ENCODE peak calls at places on chromosomes 6 and 20, in ten cellular contexts. One of them, this sample, is unnamed.

GRCh38 chr6:83431545-83432165 is 804 bp upstream of the ME1 start:
- DNase-seq in GM04504: no peak
- DNase-seq in hippocampal formation: no peak
- DNase-seq in A549: no peak
- DNase-seq in BE2C: no peak
- DNase-seq in OCI-LY7: no peak
- DNase-seq in heart right ventricle: no peak
- DNase-seq in SK-MEL-5: no peak
- DNase-seq in dermis blood vessel endothelial cell: no peak
- DNase-seq in memory B cell: no peak
- DNase-seq in this sample: no peak

GRCh38 chr6:90938116-90938515 is 351.2 kb upstream of the MAP3K7 start:
- DNase-seq in GM04504: no peak
- DNase-seq in hippocampal formation: no peak
- DNase-seq in A549: no peak
- DNase-seq in BE2C: no peak
- DNase-seq in OCI-LY7: no peak
- DNase-seq in heart right ventricle: no peak
- DNase-seq in SK-MEL-5: no peak
- DNase-seq in dermis blood vessel endothelial cell: no peak
- DNase-seq in memory B cell: no peak
- DNase-seq in this sample: no peak

GRCh38 chr20:38290829-38291581 is 13.0 kb upstream of the BPI start:
- DNase-seq in GM04504: no peak
- DNase-seq in hippocampal formation: no peak
- DNase-seq in A549: peak
- DNase-seq in BE2C: no peak
- DNase-seq in OCI-LY7: no peak
- DNase-seq in heart right ventricle: peak
- DNase-seq in SK-MEL-5: peak
- DNase-seq in dermis blood vessel endothelial cell: peak
- DNase-seq in memory B cell: no peak
- DNase-seq in this sample: no peak

GRCh38 chr6:108671790-108672189 is 111.1 kb downstream of the FOXO3 start:
- DNase-seq in GM04504: no peak
- DNase-seq in hippocampal formation: no peak
- DNase-seq in A549: no peak
- DNase-seq in BE2C: no peak
- DNase-seq in OCI-LY7: no peak
- DNase-seq in heart right ventricle: no peak
- DNase-seq in SK-MEL-5: no peak
- DNase-seq in dermis blood vessel endothelial cell: no peak
- DNase-seq in memory B cell: no peak
- DNase-seq in this sample: no peak

GRCh38 chr6:5082487-5083306 is 2.4 kb upstream of the PPP1R3G start:
- DNase-seq in GM04504: peak
- DNase-seq in hippocampal formation: no peak
- DNase-seq in A549: peak
- DNase-seq in BE2C: peak
- DNase-seq in OCI-LY7: no peak
- DNase-seq in heart right ventricle: no peak
- DNase-seq in SK-MEL-5: no peak
- DNase-seq in dermis blood vessel endothelial cell: no peak
- DNase-seq in memory B cell: no peak
- DNase-seq in this sample: no peak

GRCh38 chr20:52682271-52682670 is 289.9 kb upstream of the TSHZ2 start:
- DNase-seq in GM04504: no peak
- DNase-seq in hippocampal formation: no peak
- DNase-seq in A549: no peak
- DNase-seq in BE2C: no peak
- DNase-seq in OCI-LY7: no peak
- DNase-seq in heart right ventricle: no peak
- DNase-seq in SK-MEL-5: no peak
- DNase-seq in dermis blood vessel endothelial cell: no peak
- DNase-seq in memory B cell: no peak
- DNase-seq in this sample: no peak

GRCh38 chr6:98838027-98838426 is 3.7 kb downstream of the POU3F2 start:
- DNase-seq in GM04504: no peak
- DNase-seq in hippocampal formation: peak
- DNase-seq in A549: no peak
- DNase-seq in BE2C: no peak
- DNase-seq in OCI-LY7: no peak
- DNase-seq in heart right ventricle: no peak
- DNase-seq in SK-MEL-5: peak
- DNase-seq in dermis blood vessel endothelial cell: no peak
- DNase-seq in memory B cell: no peak
- DNase-seq in this sample: no peak

GRCh38 chr6:157908369-157909281 is 73.0 kb upstream of the SYNJ2 start:
- DNase-seq in GM04504: no peak
- DNase-seq in hippocampal formation: no peak
- DNase-seq in A549: no peak
- DNase-seq in BE2C: no peak
- DNase-seq in OCI-LY7: no peak
- DNase-seq in heart right ventricle: no peak
- DNase-seq in SK-MEL-5: no peak
- DNase-seq in dermis blood vessel endothelial cell: no peak
- DNase-seq in memory B cell: no peak
- DNase-seq in this sample: no peak

GRCh38 chr6:11650297-11650696 is 112.7 kb downstream of the TMEM170B start:
- DNase-seq in GM04504: no peak
- DNase-seq in hippocampal formation: no peak
- DNase-seq in A549: no peak
- DNase-seq in BE2C: no peak
- DNase-seq in OCI-LY7: no peak
- DNase-seq in heart right ventricle: peak
- DNase-seq in SK-MEL-5: no peak
- DNase-seq in dermis blood vessel endothelial cell: peak
- DNase-seq in memory B cell: no peak
- DNase-seq in this sample: no peak

GRCh38 chr6:46704562-46704961 is 16.9 kb downstream of the TDRD6 start:
- DNase-seq in GM04504: no peak
- DNase-seq in hippocampal formation: peak
- DNase-seq in A549: no peak
- DNase-seq in BE2C: no peak
- DNase-seq in OCI-LY7: peak
- DNase-seq in heart right ventricle: no peak
- DNase-seq in SK-MEL-5: peak
- DNase-seq in dermis blood vessel endothelial cell: peak
- DNase-seq in memory B cell: no peak
- DNase-seq in this sample: no peak

GRCh38 chr20:49825521-49826033 is 12.9 kb downstream of the SLC9A8 start:
- DNase-seq in GM04504: no peak
- DNase-seq in hippocampal formation: no peak
- DNase-seq in A549: no peak
- DNase-seq in BE2C: no peak
- DNase-seq in OCI-LY7: no peak
- DNase-seq in heart right ventricle: no peak
- DNase-seq in SK-MEL-5: no peak
- DNase-seq in dermis blood vessel endothelial cell: no peak
- DNase-seq in memory B cell: no peak
- DNase-seq in this sample: no peak

GRCh38 chr20:3163099-3164042 is 3.7 kb upstream of the FASTKD5 start:
- DNase-seq in GM04504: no peak
- DNase-seq in hippocampal formation: no peak
- DNase-seq in A549: no peak
- DNase-seq in BE2C: no peak
- DNase-seq in OCI-LY7: no peak
- DNase-seq in heart right ventricle: no peak
- DNase-seq in SK-MEL-5: no peak
- DNase-seq in dermis blood vessel endothelial cell: no peak
- DNase-seq in memory B cell: no peak
- DNase-seq in this sample: no peak

GRCh38 chr6:56938634-56939294 is 16.1 kb upstream of the BEND6 start:
- DNase-seq in GM04504: peak
- DNase-seq in hippocampal formation: no peak
- DNase-seq in A549: peak
- DNase-seq in BE2C: no peak
- DNase-seq in OCI-LY7: no peak
- DNase-seq in heart right ventricle: peak
- DNase-seq in SK-MEL-5: no peak
- DNase-seq in dermis blood vessel endothelial cell: peak
- DNase-seq in memory B cell: no peak
- DNase-seq in this sample: no peak

GRCh38 chr20:42441862-42442196 is 747.9 kb downstream of the PTPRT start:
- DNase-seq in GM04504: no peak
- DNase-seq in hippocampal formation: no peak
- DNase-seq in A549: no peak
- DNase-seq in BE2C: no peak
- DNase-seq in OCI-LY7: no peak
- DNase-seq in heart right ventricle: no peak
- DNase-seq in SK-MEL-5: no peak
- DNase-seq in dermis blood vessel endothelial cell: no peak
- DNase-seq in memory B cell: no peak
- DNase-seq in this sample: peak

GRCh38 chr6:147676896-147677295 is 168.4 kb downstream of the SAMD5 start:
- DNase-seq in GM04504: no peak
- DNase-seq in hippocampal formation: no peak
- DNase-seq in A549: no peak
- DNase-seq in BE2C: no peak
- DNase-seq in OCI-LY7: no peak
- DNase-seq in heart right ventricle: no peak
- DNase-seq in SK-MEL-5: no peak
- DNase-seq in dermis blood vessel endothelial cell: no peak
- DNase-seq in memory B cell: no peak
- DNase-seq in this sample: no peak

GRCh38 chr6:143605894-143606293 is 71.9 kb upstream of the PHACTR2 start:
- DNase-seq in GM04504: no peak
- DNase-seq in hippocampal formation: no peak
- DNase-seq in A549: no peak
- DNase-seq in BE2C: no peak
- DNase-seq in OCI-LY7: no peak
- DNase-seq in heart right ventricle: no peak
- DNase-seq in SK-MEL-5: no peak
- DNase-seq in dermis blood vessel endothelial cell: no peak
- DNase-seq in memory B cell: no peak
- DNase-seq in this sample: no peak

GRCh38 chr6:136149311-136149710 is 100.8 kb downstream of the MTFR2 start:
- DNase-seq in GM04504: peak
- DNase-seq in hippocampal formation: no peak
- DNase-seq in A549: no peak
- DNase-seq in BE2C: no peak
- DNase-seq in OCI-LY7: no peak
- DNase-seq in heart right ventricle: no peak
- DNase-seq in SK-MEL-5: peak
- DNase-seq in dermis blood vessel endothelial cell: no peak
- DNase-seq in memory B cell: no peak
- DNase-seq in this sample: no peak

GRCh38 chr6:140486468-140487361 is 1112.3 kb upstream of the CITED2 start:
- DNase-seq in GM04504: no peak
- DNase-seq in hippocampal formation: no peak
- DNase-seq in A549: no peak
- DNase-seq in BE2C: no peak
- DNase-seq in OCI-LY7: no peak
- DNase-seq in heart right ventricle: no peak
- DNase-seq in SK-MEL-5: no peak
- DNase-seq in dermis blood vessel endothelial cell: no peak
- DNase-seq in memory B cell: no peak
- DNase-seq in this sample: no peak

GRCh38 chr6:163438298-163438939 is 23.9 kb downstream of the QKI start:
- DNase-seq in GM04504: no peak
- DNase-seq in hippocampal formation: no peak
- DNase-seq in A549: no peak
- DNase-seq in BE2C: no peak
- DNase-seq in OCI-LY7: no peak
- DNase-seq in heart right ventricle: no peak
- DNase-seq in SK-MEL-5: no peak
- DNase-seq in dermis blood vessel endothelial cell: no peak
- DNase-seq in memory B cell: no peak
- DNase-seq in this sample: no peak

GRCh38 chr20:38588303-38588702 is 7.3 kb downstream of the ADIG start:
- DNase-seq in GM04504: no peak
- DNase-seq in hippocampal formation: no peak
- DNase-seq in A549: no peak
- DNase-seq in BE2C: no peak
- DNase-seq in OCI-LY7: no peak
- DNase-seq in heart right ventricle: no peak
- DNase-seq in SK-MEL-5: no peak
- DNase-seq in dermis blood vessel endothelial cell: no peak
- DNase-seq in memory B cell: no peak
- DNase-seq in this sample: no peak

GRCh38 chr6:109174911-109175310 is 79.6 kb downstream of the CEP57L1 start:
- DNase-seq in GM04504: peak
- DNase-seq in hippocampal formation: no peak
- DNase-seq in A549: no peak
- DNase-seq in BE2C: no peak
- DNase-seq in OCI-LY7: no peak
- DNase-seq in heart right ventricle: no peak
- DNase-seq in SK-MEL-5: no peak
- DNase-seq in dermis blood vessel endothelial cell: no peak
- DNase-seq in memory B cell: no peak
- DNase-seq in this sample: no peak

GRCh38 chr6:36677059-36677749 is 1.3 kb upstream of the CDKN1A start:
- DNase-seq in GM04504: no peak
- DNase-seq in hippocampal formation: no peak
- DNase-seq in A549: no peak
- DNase-seq in BE2C: no peak
- DNase-seq in OCI-LY7: no peak
- DNase-seq in heart right ventricle: no peak
- DNase-seq in SK-MEL-5: no peak
- DNase-seq in dermis blood vessel endothelial cell: peak
- DNase-seq in memory B cell: no peak
- DNase-seq in this sample: no peak

GRCh38 chr6:121951918-121952379 is 447.5 kb upstream of the HSF2 start:
- DNase-seq in GM04504: peak
- DNase-seq in hippocampal formation: no peak
- DNase-seq in A549: no peak
- DNase-seq in BE2C: no peak
- DNase-seq in OCI-LY7: no peak
- DNase-seq in heart right ventricle: no peak
- DNase-seq in SK-MEL-5: no peak
- DNase-seq in dermis blood vessel endothelial cell: peak
- DNase-seq in memory B cell: no peak
- DNase-seq in this sample: no peak

GRCh38 chr6:106281661-106282060 is 43.9 kb downstream of the ATG5 start:
- DNase-seq in GM04504: no peak
- DNase-seq in hippocampal formation: no peak
- DNase-seq in A549: no peak
- DNase-seq in BE2C: no peak
- DNase-seq in OCI-LY7: no peak
- DNase-seq in heart right ventricle: no peak
- DNase-seq in SK-MEL-5: no peak
- DNase-seq in dermis blood vessel endothelial cell: no peak
- DNase-seq in memory B cell: no peak
- DNase-seq in this sample: no peak